ENCODE peak calls at places on chromosomes 3 and 15, in seven cellular contexts. H is HCT116, I is GM12878, V is K562, D is HepG2, U is SK-N-SH, B is H1. M is an unnamed sample.

GRCh38 chr3:108221403-108221802 is 821 bp downstream of the IFT57 start:
- DNase-seq in H (no peak), U (no peak), I (no peak), V (no peak), D (no peak), B (no peak), M (no peak)

GRCh38 chr3:139104062-139104461 is 59.4 kb upstream of the PRR23C start:
- DNase-seq in U (no peak), V (no peak), I (no peak), B (no peak), H (no peak), D (no peak), M (no peak)

GRCh38 chr3:193680220-193680619 is 87.2 kb downstream of the OPA1 start:
- DNase-seq in H (no peak), D (no peak), B (no peak), U (no peak), V (peak; percentile 3), I (no peak), M (peak; percentile 66)

GRCh38 chr15:31320022-31320421 is 6.6 kb upstream of the KLF13 start:
- DNase-seq in B (no peak), U (no peak), D (no peak), I (no peak), H (no peak), V (no peak), M (no peak)

GRCh38 chr3:29291262-29291981 is 10.6 kb downstream of the RBMS3 start:
- DNase-seq in D (peak; percentile 37), I (no peak), V (no peak), B (no peak), U (no peak), H (no peak), M (no peak)

GRCh38 chr3:179681492-179682263 is 28.8 kb downstream of the USP13 start:
- DNase-seq in U (no peak), H (no peak), D (no peak), I (no peak), V (peak; percentile 35), B (no peak), M (peak; percentile 36)

GRCh38 chr3:37453393-37454391 is 279.3 kb upstream of the LRRFIP2 start:
- DNase-seq in V (peak; percentile 12), H (no peak), I (no peak), B (peak; percentile 58), D (peak; percentile 10), U (peak; percentile 77), M (no peak)

GRCh38 chr3:150146891-150147761 is 176.4 kb upstream of the PFN2 start:
- DNase-seq in H (no peak), U (no peak), V (no peak), B (no peak), D (no peak), I (no peak), M (peak; percentile 98)

GRCh38 chr3:157369712-157370447 is 66.8 kb upstream of the PTX3 start:
- DNase-seq in V (no peak), H (no peak), U (no peak), I (no peak), D (no peak), B (no peak), M (no peak)

GRCh38 chr15:56243117-56243773 is 434 bp downstream of the RFX7 start:
- DNase-seq in B (peak; percentile 78), U (peak; percentile 79), V (peak; percentile 68), H (no peak), D (no peak), I (no peak), M (peak; percentile 26)

GRCh38 chr3:184388936-184389230 is 9.0 kb downstream of the CHRD start:
- DNase-seq in D (no peak), V (no peak), U (no peak), B (no peak), H (no peak), I (no peak), M (no peak)

GRCh38 chr3:56633602-56634371 is 49.3 kb downstream of the TASOR start:
- DNase-seq in D (no peak), U (no peak), I (no peak), H (no peak), B (no peak), V (no peak), M (no peak)

GRCh38 chr3:106740116-106740515 is 637.1 kb upstream of the CCDC54 start:
- DNase-seq in V (no peak), I (no peak), D (no peak), U (no peak), H (no peak), B (no peak), M (no peak)

GRCh38 chr3:69181592-69182211 is 59.3 kb upstream of the LMOD3 start:
- DNase-seq in H (no peak), I (no peak), B (no peak), D (peak; percentile 80), U (no peak), V (no peak), M (peak; percentile 72)

GRCh38 chr3:71859128-71859519 is 74.2 kb upstream of the PROK2 start:
- DNase-seq in D (peak; percentile 16), U (peak; percentile 55), H (peak; percentile 27), I (no peak), B (no peak), V (peak; percentile 26), M (no peak)

GRCh38 chr15:25863067-25863967 is at the start of gene ATP10A:
- DNase-seq in I (no peak), B (peak; percentile 73), H (no peak), U (peak; percentile 56), D (no peak), V (no peak), M (peak; percentile 71)

GRCh38 chr3:99418709-99419108 is 219.7 kb upstream of the COL8A1 start:
- DNase-seq in H (no peak), B (no peak), I (peak; percentile 79), V (no peak), U (no peak), D (no peak), M (no peak)

GRCh38 chr3:99418209-99418635 is 220.2 kb upstream of the COL8A1 start:
- DNase-seq in H (no peak), U (no peak), B (no peak), V (no peak), I (peak; percentile 52), D (no peak), M (no peak)

GRCh38 chr3:99413504-99413903 is 224.9 kb upstream of the COL8A1 start:
- DNase-seq in U (no peak), H (no peak), V (no peak), B (no peak), D (no peak), I (no peak), M (peak; percentile 76)

GRCh38 chr3:99419111-99419510 is 219.3 kb upstream of the COL8A1 start:
- DNase-seq in U (no peak), D (no peak), H (no peak), V (no peak), B (no peak), I (no peak), M (no peak)
- TF ChIP-seq RAD21 in U (no peak), D (no peak), H (no peak), V (no peak), B (no peak), I (no peak), M (no peak)

DNA sequence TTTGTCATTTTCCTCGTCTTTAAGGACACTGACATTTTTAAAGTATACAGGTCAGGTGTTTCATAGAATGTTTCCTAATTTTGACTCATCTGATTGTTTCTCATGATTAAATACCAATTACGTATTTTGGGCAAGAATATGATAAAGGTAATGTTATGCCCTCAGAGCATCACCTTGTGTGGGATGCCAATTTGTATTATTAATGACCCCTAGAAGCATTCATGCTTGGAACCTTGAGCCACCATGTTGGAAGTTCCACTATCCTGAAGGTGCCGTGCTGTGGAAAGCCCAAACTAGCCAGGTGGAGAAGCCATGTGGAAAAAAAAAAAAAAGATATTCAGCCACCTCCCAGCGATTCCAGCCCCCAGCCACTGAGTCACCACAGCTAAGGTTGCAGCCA is 19.1 kb upstream of the B4GALT4 start:
- DNase-seq in I (no peak), U (no peak), B (no peak), H (no peak), D (no peak), V (no peak), M (no peak)
- H2AFZ ChIP-seq in I (no peak overlapping the region), U (no peak overlapping the region), B (no peak overlapping the region), H (no peak overlapping the region), D (no peak overlapping the region), V (no peak overlapping the region), M (no peak overlapping the region)

DNA sequence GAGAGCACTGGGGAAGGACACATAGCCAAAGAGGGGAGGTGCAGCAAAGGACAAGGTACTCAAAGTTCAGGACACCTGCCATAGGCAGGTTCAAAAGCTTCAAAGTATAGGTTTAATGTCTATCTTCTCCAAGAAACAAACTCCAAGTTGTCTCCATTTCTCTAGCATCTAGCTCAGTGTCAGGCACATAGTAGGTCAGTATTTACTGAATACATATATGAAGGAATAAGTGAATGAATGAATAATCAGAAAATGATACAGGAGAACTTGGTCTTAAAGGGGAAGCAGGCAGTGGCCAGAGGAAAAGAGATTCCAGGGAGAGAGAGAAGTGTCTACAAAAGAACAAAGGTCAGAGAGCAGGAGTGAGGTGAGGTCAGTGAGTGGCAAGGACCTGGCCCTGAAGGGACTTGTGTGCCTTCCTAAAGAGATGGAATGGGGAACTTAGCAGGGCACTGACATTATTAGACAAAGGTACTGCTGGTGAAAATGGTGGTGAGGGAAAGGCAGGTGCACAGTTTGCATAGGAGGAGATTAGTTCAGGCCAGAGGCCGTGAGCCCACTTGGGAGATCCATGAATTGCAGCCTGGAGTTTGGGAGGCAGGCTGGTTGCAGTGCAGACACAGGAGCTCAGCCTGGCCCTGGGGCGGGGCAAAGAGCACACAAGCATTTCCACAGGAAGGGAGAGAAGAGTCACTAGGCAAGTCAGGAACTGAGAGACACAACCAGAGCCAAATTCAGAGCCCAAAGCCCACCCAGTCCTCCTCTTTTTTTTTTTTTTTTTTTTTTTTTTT is 21.4 kb downstream of the TBC1D2B start:
- DNase-seq in D (peak; percentile 67), H (no peak), I (no peak), B (no peak), V (no peak), U (no peak), M (no peak)
- TF ChIP-seq RAD21 in D (no peak), H (no peak), I (no peak), B (no peak), V (no peak), U (no peak), M (no peak)

GRCh38 chr3:38827791-38828190 is 11.8 kb upstream of the SCN10A start:
- DNase-seq in D (no peak), B (no peak), V (no peak), H (no peak), I (no peak), U (no peak), M (no peak)

GRCh38 chr3:38834110-38834509 is 18.1 kb upstream of the SCN10A start:
- DNase-seq in D (peak; percentile 50), I (no peak), H (peak; percentile 13), U (no peak), V (peak; percentile 67), B (peak; percentile 60), M (peak; percentile 81)

GRCh38 chr3:38826001-38826400 is 10.0 kb upstream of the SCN10A start:
- DNase-seq in V (no peak), B (no peak), D (no peak), H (no peak), I (no peak), U (no peak), M (no peak)

GRCh38 chr3:38828681-38829080 is 12.7 kb upstream of the SCN10A start:
- DNase-seq in I (no peak), B (no peak), H (no peak), U (peak; percentile 36), V (no peak), D (no peak), M (no peak)

DNA sequence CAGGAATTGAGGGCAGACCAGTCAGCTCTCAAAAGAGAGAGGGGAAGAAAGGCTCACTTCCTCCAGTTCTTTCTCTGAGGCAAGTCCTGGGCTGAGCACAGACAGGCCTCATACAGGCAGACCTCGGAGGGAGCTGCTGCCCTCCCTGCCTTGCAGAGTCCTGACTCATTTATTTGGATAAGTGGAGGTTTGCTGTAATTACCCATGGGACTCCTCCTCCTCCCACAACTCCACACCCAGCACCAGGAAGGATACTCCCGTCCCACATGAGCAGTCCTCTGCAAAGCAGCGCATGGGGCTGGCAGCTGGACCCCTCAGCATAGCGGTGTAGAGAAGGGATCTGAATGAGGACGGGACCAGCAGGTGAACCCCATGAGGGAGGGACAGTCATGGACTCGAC is 13.4 kb upstream of the SCN10A start:
- DNase-seq in D (peak; percentile 39), I (no peak), B (no peak), V (peak; percentile 18), H (no peak), U (peak; percentile 14), M (peak; percentile 89)
- H2AFZ ChIP-seq in D (no peak overlapping the region), I (no peak overlapping the region), B (no peak overlapping the region), V (peak overlapping the region; percentile 21), H (peak overlapping the region; percentile 68), U (peak overlapping the region; percentile 54), M (peak overlapping the region; percentile 94)